ENCODE peak calls at places on chromosomes 16 and 17, in four cellular contexts. One of them, this sample, is unnamed.

GRCh38 chr17:58403312-58403711 is 14.0 kb downstream of the RNF43 start:
- DNase-seq in HepG2: no peak
- DNase-seq in GM12878: no peak
- DNase-seq in K562: no peak
- DNase-seq in this sample: no peak

GRCh38 chr16:86549893-86550190 is 5.2 kb downstream of the MTHFSD start:
- DNase-seq in HepG2: no peak
- DNase-seq in GM12878: no peak
- DNase-seq in K562: no peak
- DNase-seq in this sample: no peak

GRCh38 chr17:74892974-74893911 is at the start of gene FADS6:
- DNase-seq in HepG2: no peak
- DNase-seq in GM12878: no peak
- DNase-seq in K562: peak
- DNase-seq in this sample: no peak

GRCh38 chr17:75250009-75250471 is 11.4 kb downstream of the GGA3 start:
- DNase-seq in HepG2: no peak
- DNase-seq in GM12878: peak
- DNase-seq in K562: no peak
- DNase-seq in this sample: no peak

GRCh38 chr17:28511858-28512461 is 5.8 kb downstream of the FOXN1 start:
- DNase-seq in HepG2: no peak
- DNase-seq in GM12878: no peak
- DNase-seq in K562: peak
- DNase-seq in this sample: no peak

GRCh38 chr17:66957951-66958579 is 6.4 kb upstream of the CACNG4 start:
- DNase-seq in HepG2: peak
- DNase-seq in GM12878: no peak
- DNase-seq in K562: no peak
- DNase-seq in this sample: no peak

GRCh38 chr17:36461330-36462110 is 25.0 kb upstream of the ZNHIT3 start:
- DNase-seq in HepG2: no peak
- DNase-seq in GM12878: no peak
- DNase-seq in K562: no peak
- DNase-seq in this sample: no peak

GRCh38 chr16:519841-520687 is 7.4 kb upstream of the CAPN15 start:
- DNase-seq in HepG2: no peak
- DNase-seq in GM12878: no peak
- DNase-seq in K562: no peak
- DNase-seq in this sample: no peak

GRCh38 chr17:74220966-74221814 is 7.8 kb downstream of the TTYH2 start:
- DNase-seq in HepG2: no peak
- DNase-seq in GM12878: no peak
- DNase-seq in K562: no peak
- DNase-seq in this sample: no peak

GRCh38 chr17:72120878-72121163 is at the start of gene SOX9:
- DNase-seq in HepG2: peak
- DNase-seq in GM12878: peak
- DNase-seq in K562: no peak
- DNase-seq in this sample: peak

GRCh38 chr16:67164599-67165061 is at the start of gene HSF4:
- DNase-seq in HepG2: peak
- DNase-seq in GM12878: no peak
- DNase-seq in K562: peak
- DNase-seq in this sample: no peak

GRCh38 chr17:16211601-16212000 is 3.7 kb downstream of the NCOR1 start:
- DNase-seq in HepG2: no peak
- DNase-seq in GM12878: no peak
- DNase-seq in K562: no peak
- DNase-seq in this sample: no peak

GRCh38 chr16:75061677-75062076 is 54.9 kb downstream of the LDHD start:
- DNase-seq in HepG2: no peak
- DNase-seq in GM12878: no peak
- DNase-seq in K562: no peak
- DNase-seq in this sample: no peak

GRCh38 chr17:16919663-16920627 is 52.0 kb downstream of the TNFRSF13B start:
- DNase-seq in HepG2: no peak
- DNase-seq in GM12878: no peak
- DNase-seq in K562: peak
- DNase-seq in this sample: peak

GRCh38 chr17:66836063-66837005 is 1.4 kb downstream of the CACNG5 start:
- DNase-seq in HepG2: no peak
- DNase-seq in GM12878: no peak
- DNase-seq in K562: no peak
- DNase-seq in this sample: no peak

GRCh38 chr17:30816165-30816564 is 8.3 kb downstream of the CRLF3 start:
- DNase-seq in HepG2: no peak
- DNase-seq in GM12878: no peak
- DNase-seq in K562: no peak
- DNase-seq in this sample: no peak

GRCh38 chr16:20089246-20089965 is 15.7 kb upstream of the GPR139 start:
- DNase-seq in HepG2: no peak
- DNase-seq in GM12878: no peak
- DNase-seq in K562: no peak
- DNase-seq in this sample: no peak

GRCh38 chr17:19727466-19728113 is 11.2 kb upstream of the SLC47A2 start:
- DNase-seq in HepG2: no peak
- DNase-seq in GM12878: no peak
- DNase-seq in K562: no peak
- DNase-seq in this sample: no peak

GRCh38 chr17:29157310-29157709 is 22.9 kb downstream of the MYO18A start:
- DNase-seq in HepG2: no peak
- DNase-seq in GM12878: no peak
- DNase-seq in K562: peak
- DNase-seq in this sample: no peak

GRCh38 chr16:80569440-80570105 is 28.8 kb downstream of the DYNLRB2 start:
- DNase-seq in HepG2: no peak
- DNase-seq in GM12878: no peak
- DNase-seq in K562: no peak
- DNase-seq in this sample: no peak

GRCh38 chr17:16939606-16940115 is 32.3 kb downstream of the TNFRSF13B start:
- DNase-seq in HepG2: no peak
- DNase-seq in GM12878: no peak
- DNase-seq in K562: no peak
- DNase-seq in this sample: no peak

GRCh38 chr17:59342681-59343127 is 11.2 kb downstream of the YPEL2 start:
- DNase-seq in HepG2: no peak
- DNase-seq in GM12878: no peak
- DNase-seq in K562: no peak
- DNase-seq in this sample: no peak

GRCh38 chr16:83115491-83116232 is 488.9 kb downstream of the CDH13 start:
- DNase-seq in HepG2: no peak
- DNase-seq in GM12878: no peak
- DNase-seq in K562: no peak
- DNase-seq in this sample: no peak

GRCh38 chr16:50311891-50312501 is 45.6 kb downstream of the ADCY7 start:
- DNase-seq in HepG2: no peak
- DNase-seq in GM12878: no peak
- DNase-seq in K562: no peak
- DNase-seq in this sample: no peak

GRCh38 chr17:71224824-71225575 is 895.8 kb upstream of the SOX9 start:
- DNase-seq in HepG2: no peak
- DNase-seq in GM12878: no peak
- DNase-seq in K562: no peak
- DNase-seq in this sample: peak

GRCh38 chr16:10600792-10601443 is 20.5 kb upstream of the EMP2 start:
- DNase-seq in HepG2: no peak
- DNase-seq in GM12878: no peak
- DNase-seq in K562: no peak
- DNase-seq in this sample: no peak

GRCh38 chr16:29915590-29916247 is 10.3 kb downstream of the KCTD13 start:
- DNase-seq in HepG2: peak
- DNase-seq in GM12878: no peak
- DNase-seq in K562: no peak
- DNase-seq in this sample: no peak

GRCh38 chr16:22424161-22424937 is 49.9 kb upstream of the CDR2 start:
- DNase-seq in HepG2: no peak
- DNase-seq in GM12878: no peak
- DNase-seq in K562: no peak
- DNase-seq in this sample: no peak

GRCh38 chr16:78890496-78890895 is 710.0 kb downstream of the MAF start:
- DNase-seq in HepG2: no peak
- DNase-seq in GM12878: no peak
- DNase-seq in K562: no peak
- DNase-seq in this sample: no peak

GRCh38 chr17:65533056-65533745 is 28.2 kb downstream of the AXIN2 start:
- DNase-seq in HepG2: no peak
- DNase-seq in GM12878: no peak
- DNase-seq in K562: no peak
- DNase-seq in this sample: no peak

GRCh38 chr17:14712471-14713075 is 411.7 kb downstream of the HS3ST3B1 start:
- DNase-seq in HepG2: no peak
- DNase-seq in GM12878: no peak
- DNase-seq in K562: no peak
- DNase-seq in this sample: no peak

GRCh38 chr17:59331929-59332889 is 754 bp downstream of the YPEL2 start:
- DNase-seq in HepG2: no peak
- DNase-seq in GM12878: no peak
- DNase-seq in K562: peak
- DNase-seq in this sample: peak

GRCh38 chr17:44900894-44901293 is 1.6 kb upstream of the EFTUD2 start:
- DNase-seq in HepG2: no peak
- DNase-seq in GM12878: no peak
- DNase-seq in K562: no peak
- DNase-seq in this sample: no peak

GRCh38 chr17:30982855-30983254 is 12.0 kb downstream of the RNF135 start:
- DNase-seq in HepG2: no peak
- DNase-seq in GM12878: no peak
- DNase-seq in K562: no peak
- DNase-seq in this sample: no peak

GRCh38 chr16:8403978-8404738 is 186.2 kb downstream of the TMEM114 start:
- DNase-seq in HepG2: no peak
- DNase-seq in GM12878: no peak
- DNase-seq in K562: no peak
- DNase-seq in this sample: no peak
- TF ChIP-seq FOXM1 in HepG2: no peak
- TF ChIP-seq FOXM1 in GM12878: no peak
- TF ChIP-seq FOXM1 in K562: no peak
- TF ChIP-seq FOXM1 in this sample: no peak

DNA sequence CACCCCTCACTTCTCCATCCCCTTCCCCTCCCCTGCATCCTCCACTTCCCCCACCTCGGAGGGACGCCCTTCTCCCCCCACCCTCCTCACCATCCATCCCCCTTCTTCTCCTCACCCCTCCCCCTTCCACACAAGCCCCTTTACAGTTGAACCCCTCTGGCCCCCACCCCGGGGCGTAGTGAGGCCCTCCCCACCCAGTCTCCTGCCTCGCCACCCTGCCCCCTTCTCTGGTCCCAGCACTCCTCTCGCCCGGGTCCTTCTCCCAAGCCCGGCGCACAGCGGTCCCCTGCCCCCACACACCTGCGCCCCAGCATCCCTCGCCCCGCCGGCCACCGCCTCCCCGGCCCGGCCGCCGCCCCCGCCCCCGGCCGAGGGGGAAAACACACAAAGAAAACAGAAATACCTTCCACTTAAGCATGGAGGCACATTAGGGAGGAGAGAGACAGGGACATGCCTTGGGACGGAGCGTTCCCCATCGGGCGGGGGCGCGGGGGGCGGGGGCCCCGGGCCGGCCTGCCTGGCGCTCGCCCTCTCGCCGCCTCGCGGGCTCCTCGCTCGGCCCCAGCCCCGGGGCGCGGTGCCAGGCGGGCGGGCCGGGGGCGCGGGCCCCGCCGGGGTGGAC is 411 bp downstream of the SRCIN1 start:
- DNase-seq in HepG2: no peak
- DNase-seq in GM12878: no peak
- DNase-seq in K562: no peak
- DNase-seq in this sample: peak
- TF ChIP-seq FOXK2 in HepG2: no peak
- TF ChIP-seq FOXK2 in GM12878: no peak
- TF ChIP-seq FOXK2 in K562: no peak
- TF ChIP-seq FOXK2 in this sample: no peak

DNA sequence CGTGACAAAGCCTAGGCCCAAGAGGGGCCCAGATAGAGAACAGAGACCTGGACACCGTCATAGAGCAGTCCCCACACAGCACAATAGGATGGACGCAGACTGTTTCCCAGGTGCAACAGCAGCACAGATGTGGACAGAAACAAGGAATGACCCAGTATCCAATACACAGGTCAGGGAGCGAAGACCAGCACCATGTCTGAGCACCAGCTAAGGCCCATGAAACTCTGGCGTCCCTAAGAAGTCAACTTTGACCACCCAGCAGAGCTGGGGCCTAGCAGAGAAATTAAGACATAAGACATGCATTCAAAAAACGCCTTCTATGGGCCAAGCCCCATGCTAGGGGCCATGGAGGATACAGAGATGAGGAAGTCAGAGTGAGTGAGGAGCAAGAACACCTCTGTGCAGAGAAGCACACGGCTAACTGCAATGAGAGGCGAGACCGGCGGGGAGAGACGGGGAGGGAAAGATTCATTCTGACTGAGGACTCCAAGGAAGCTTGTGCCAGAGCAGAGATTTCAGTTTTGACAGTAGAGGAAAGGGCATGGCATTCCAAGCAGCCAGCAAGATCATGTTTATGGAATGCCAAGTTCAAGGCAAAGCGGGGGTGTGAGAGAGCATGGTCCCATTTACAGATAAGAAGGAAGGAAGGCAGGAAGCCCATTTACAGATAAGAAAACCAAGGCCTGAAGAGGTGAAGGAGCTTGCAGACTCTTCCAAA is 50.8 kb downstream of the PITPNM3 start:
- DNase-seq in HepG2: no peak
- DNase-seq in GM12878: no peak
- DNase-seq in K562: no peak
- DNase-seq in this sample: no peak
- TF ChIP-seq FOXM1 in HepG2: no peak
- TF ChIP-seq FOXM1 in GM12878: no peak
- TF ChIP-seq FOXM1 in K562: no peak
- TF ChIP-seq FOXM1 in this sample: no peak

GRCh38 chr16:8565498-8565897 is 24.8 kb downstream of the TMEM114 start:
- DNase-seq in HepG2: no peak
- DNase-seq in GM12878: no peak
- DNase-seq in K562: no peak
- DNase-seq in this sample: no peak

GRCh38 chr16:8564934-8565345 is 25.4 kb downstream of the TMEM114 start:
- DNase-seq in HepG2: no peak
- DNase-seq in GM12878: no peak
- DNase-seq in K562: no peak
- DNase-seq in this sample: no peak

DNA sequence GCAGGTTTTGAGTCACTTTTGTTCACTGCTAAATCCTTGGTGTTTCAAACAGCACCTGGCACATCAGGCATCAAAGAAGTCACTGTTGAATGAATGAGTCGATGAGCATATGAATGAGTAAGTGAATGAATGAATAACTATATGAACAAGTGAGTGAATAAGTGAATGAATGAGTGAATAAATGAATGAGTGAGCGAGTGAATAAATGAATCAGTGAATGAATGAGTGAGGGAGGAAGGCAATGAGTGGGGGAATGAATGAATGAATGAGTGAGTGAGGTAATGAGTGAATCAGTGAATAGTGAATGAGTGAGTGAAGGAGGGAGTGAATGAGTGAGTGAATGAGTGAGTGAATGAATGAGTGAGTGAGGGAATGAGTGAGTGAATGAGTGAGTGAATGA is 28.8 kb downstream of the TMEM114 start:
- DNase-seq in HepG2: no peak
- DNase-seq in GM12878: no peak
- DNase-seq in K562: no peak
- DNase-seq in this sample: no peak
- TF ChIP-seq FOXK2 in HepG2: no peak
- TF ChIP-seq FOXK2 in GM12878: no peak
- TF ChIP-seq FOXK2 in K562: no peak
- TF ChIP-seq FOXK2 in this sample: no peak